ENCODE peak calls at places on chromosomes 13 and 19, in nine cellular contexts. J, X, A, T, V, O, W, F and Q are unnamed samples.

GRCh38 chr19:46828484-46828883 is 22.2 kb downstream of the AP2S1 start:
- DNase-seq in J (peak), X (peak), A (peak), T (no peak), V (no peak), O (no peak), W (no peak), F (peak), Q (no peak)

GRCh38 chr19:52662631-52663030 is 24.5 kb upstream of the ZNF83 start:
- DNase-seq in J (no peak), X (no peak), A (peak), T (no peak), V (peak), O (no peak), W (no peak), F (peak), Q (no peak)

GRCh38 chr19:7225741-7226140 is 68.5 kb downstream of the INSR start:
- DNase-seq in J (no peak), X (no peak), A (no peak), T (no peak), V (no peak), O (no peak), W (no peak), F (no peak), Q (no peak)

GRCh38 chr13:99974939-99975561 is 3.5 kb upstream of the ZIC5 start:
- DNase-seq in J (no peak), X (no peak), A (no peak), T (no peak), V (no peak), O (peak), W (no peak), F (no peak), Q (no peak)

GRCh38 chr13:111410232-111411021 is 90.0 kb downstream of the TEX29 start:
- DNase-seq in J (no peak), X (no peak), A (no peak), T (no peak), V (no peak), O (peak), W (no peak), F (no peak), Q (no peak)

GRCh38 chr13:83498486-83499190 is 383.6 kb downstream of the SLITRK1 start:
- DNase-seq in J (peak), X (peak), A (peak), T (no peak), V (no peak), O (no peak), W (no peak), F (peak), Q (no peak)

GRCh38 chr13:107271226-107271625 is 703.3 kb upstream of the ARGLU1 start:
- DNase-seq in J (peak), X (peak), A (peak), T (no peak), V (no peak), O (no peak), W (no peak), F (no peak), Q (no peak)

GRCh38 chr13:113920606-113921306 is 53.1 kb downstream of the C13orf46 start:
- DNase-seq in J (no peak), X (no peak), A (no peak), T (no peak), V (no peak), O (no peak), W (peak), F (no peak), Q (no peak)

GRCh38 chr19:47099576-47100050 is 14.0 kb downstream of the ZC3H4 start:
- DNase-seq in J (no peak), X (no peak), A (no peak), T (no peak), V (no peak), O (no peak), W (no peak), F (no peak), Q (no peak)

GRCh38 chr13:27411393-27411792 is 13.0 kb upstream of the GTF3A start:
- DNase-seq in J (no peak), X (no peak), A (no peak), T (no peak), V (no peak), O (no peak), W (no peak), F (no peak), Q (no peak)

GRCh38 chr19:1837222-1837565 is 11.1 kb downstream of the REXO1 start:
- DNase-seq in J (no peak), X (no peak), A (no peak), T (no peak), V (no peak), O (no peak), W (no peak), F (no peak), Q (no peak)

GRCh38 chr19:39178296-39179006 is 18.3 kb upstream of the NCCRP1 start:
- DNase-seq in J (no peak), X (no peak), A (no peak), T (no peak), V (no peak), O (no peak), W (no peak), F (no peak), Q (no peak)
- H3K4me3 ChIP-seq in J (no peak), X (no peak), A (no peak), T (no peak), V (no peak), O (no peak), W (no peak), F (no peak), Q (no peak)

GRCh38 chr19:40393894-40394815 is 4.2 kb upstream of the HIPK4 start:
- DNase-seq in J (no peak), X (no peak), A (no peak), T (no peak), V (no peak), O (no peak), W (no peak), F (no peak), Q (no peak)
- TF ChIP-seq CTCF in J (no peak), X (no peak), A (no peak), T (no peak), V (no peak), O (no peak), W (no peak), F (no peak), Q (no peak)

DNA sequence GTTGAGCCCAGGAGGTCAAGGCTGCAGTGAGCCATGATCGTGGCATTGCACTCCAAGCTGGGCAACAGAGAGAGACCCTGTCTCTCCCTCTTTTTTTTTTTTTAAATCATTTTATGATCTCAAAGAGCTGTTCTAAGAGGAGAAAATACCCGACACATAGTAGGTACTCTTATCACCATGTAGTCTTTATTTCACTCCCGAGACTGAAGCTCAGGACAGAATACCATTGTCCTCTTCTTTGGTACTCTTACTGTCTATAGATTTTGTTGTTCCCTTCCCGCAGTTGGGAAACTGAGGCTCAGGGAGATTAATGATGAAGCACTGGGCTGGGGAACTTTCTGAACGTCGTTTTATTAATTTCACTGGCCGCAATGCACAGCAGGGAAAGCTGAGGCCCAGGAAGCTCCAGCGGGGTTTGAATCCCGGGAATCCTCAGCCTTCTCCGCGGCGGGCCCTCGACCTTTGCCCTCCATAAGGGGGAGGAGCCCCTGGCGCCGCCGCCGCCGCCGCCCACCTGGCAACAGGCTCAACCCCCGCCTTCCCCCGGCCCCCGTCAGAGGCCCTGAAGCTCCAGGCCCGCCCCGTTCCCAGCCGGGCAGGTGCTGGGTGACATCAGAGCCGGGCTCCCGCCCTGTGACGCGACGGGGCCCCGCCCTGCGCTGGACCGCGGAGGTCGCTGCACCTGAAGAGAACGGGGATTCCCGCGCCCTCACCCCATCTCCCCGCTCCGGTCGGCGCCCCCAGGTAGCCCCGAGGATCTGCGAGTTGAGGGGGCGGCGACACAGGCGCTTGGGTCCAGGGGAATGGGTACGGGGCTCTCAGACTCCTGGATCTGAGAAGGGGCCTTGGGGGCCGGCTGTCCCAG is 1.6 kb downstream of the MYH14 start:
- DNase-seq in J (no peak), X (no peak), A (peak), T (peak), V (peak), O (peak), W (peak), F (no peak), Q (no peak)
- H3K4me3 ChIP-seq in J (no peak), X (no peak), A (peak), T (peak), V (peak), O (peak), W (peak), F (no peak), Q (no peak)

GRCh38 chr13:75869981-75870380 is 233.9 kb downstream of the LMO7 start:
- DNase-seq in J (no peak), X (no peak), A (no peak), T (no peak), V (no peak), O (no peak), W (no peak), F (no peak), Q (no peak)

GRCh38 chr13:75871059-75871458 is 234.9 kb downstream of the LMO7 start:
- DNase-seq in J (no peak), X (peak), A (no peak), T (no peak), V (no peak), O (no peak), W (no peak), F (peak), Q (no peak)

GRCh38 chr13:75872970-75873369 is 236.8 kb downstream of the LMO7 start:
- DNase-seq in J (no peak), X (no peak), A (no peak), T (no peak), V (no peak), O (no peak), W (no peak), F (no peak), Q (no peak)

GRCh38 chr13:75867718-75868117 is 231.6 kb downstream of the LMO7 start:
- DNase-seq in J (no peak), X (no peak), A (no peak), T (no peak), V (no peak), O (no peak), W (no peak), F (no peak), Q (no peak)

DNA sequence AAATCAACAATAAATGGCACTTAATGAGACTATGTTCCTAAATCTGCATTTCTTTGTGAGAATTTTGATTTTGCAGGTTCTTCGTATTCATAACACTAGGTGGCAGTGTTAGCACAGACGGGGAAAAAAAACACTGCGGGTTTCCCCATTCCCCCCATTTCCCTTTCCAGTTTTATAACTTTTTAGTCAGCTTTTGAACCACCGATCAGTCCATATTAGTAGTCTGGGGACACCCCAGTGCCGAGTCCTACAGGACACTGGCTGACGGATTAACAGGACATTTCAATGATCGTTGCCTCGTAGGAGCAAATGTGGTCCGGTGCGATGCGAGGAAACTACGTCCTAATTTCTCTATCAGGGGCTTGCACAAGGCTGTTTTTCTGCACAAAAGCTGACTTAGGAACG is 234.3 kb downstream of the LMO7 start:
- DNase-seq in J (peak), X (peak), A (peak), T (no peak), V (peak), O (no peak), W (no peak), F (peak), Q (no peak)
- TF ChIP-seq CTCF in J (peak), X (peak), A (peak), T (peak), V (peak), O (peak), W (no peak), F (peak), Q (peak)

GRCh38 chr19:39145180-39145953 is 19.8 kb downstream of the PAK4 start:
- DNase-seq in J (no peak), X (no peak), A (no peak), T (no peak), V (peak), O (peak), W (no peak), F (peak), Q (no peak)
- H3K4me3 ChIP-seq in J (no peak), X (no peak), A (no peak), T (peak), V (no peak), O (no peak), W (no peak), F (no peak), Q (no peak)

GRCh38 chr19:5603626-5604025 is 18.9 kb downstream of the SAFB2 start:
- DNase-seq in J (no peak), X (no peak), A (no peak), T (no peak), V (no peak), O (no peak), W (no peak), F (no peak), Q (no peak)
- TF ChIP-seq CTCF in J (no peak), X (no peak), A (no peak), T (no peak), V (no peak), O (no peak), W (no peak), F (no peak), Q (no peak)

DNA sequence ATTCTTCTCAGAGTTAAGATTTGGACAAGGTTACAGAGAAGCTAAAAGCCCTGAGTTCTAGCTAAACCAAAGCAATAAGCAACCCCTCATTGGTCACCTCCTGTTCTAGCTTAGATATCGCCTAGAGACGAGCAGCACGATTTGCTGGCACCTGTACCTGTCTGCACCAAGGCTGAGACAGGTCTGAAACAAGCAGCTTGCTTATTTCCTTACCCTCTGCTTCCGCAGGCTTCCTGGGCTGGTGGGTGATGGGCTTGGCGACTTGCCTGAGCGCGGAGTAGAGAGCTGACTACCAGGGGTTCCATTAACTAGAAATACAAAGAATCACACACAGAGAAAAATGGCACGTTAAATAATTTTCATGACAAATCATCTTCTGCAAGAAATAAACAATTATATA is 276.9 kb downstream of the DCLK1 start:
- DNase-seq in J (no peak), X (no peak), A (no peak), T (no peak), V (no peak), O (no peak), W (no peak), F (no peak), Q (no peak)
- H3K4me3 ChIP-seq in J (no peak), X (no peak), A (no peak), T (no peak), V (no peak), O (no peak), W (no peak), F (no peak), Q (no peak)

GRCh38 chr13:23960566-23961156 is 63.4 kb upstream of the C1QTNF9B start:
- DNase-seq in J (peak), X (peak), A (peak), T (no peak), V (peak), O (no peak), W (no peak), F (peak), Q (no peak)
- TF ChIP-seq CTCF in J (peak), X (peak), A (peak), T (peak), V (peak), O (peak), W (no peak), F (peak), Q (peak)

DNA sequence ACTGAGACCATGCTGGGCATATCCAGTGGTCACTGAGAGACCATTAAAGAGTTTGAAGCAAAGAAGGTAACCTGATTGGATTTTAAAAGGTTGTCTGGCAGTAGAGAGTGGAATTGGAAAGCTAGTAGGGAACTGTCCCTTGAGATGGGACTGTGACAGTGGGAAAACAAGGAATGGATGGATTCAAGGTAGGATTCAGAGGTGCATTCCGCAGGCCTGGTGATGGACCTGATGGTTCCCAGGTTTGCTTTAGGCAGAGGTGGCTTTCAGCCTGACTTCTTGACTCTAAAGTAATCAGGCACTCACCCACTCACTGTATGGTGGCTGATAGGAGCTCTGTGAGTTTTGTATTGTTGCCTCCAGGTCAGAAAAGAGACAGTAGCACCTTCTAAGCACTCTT is 73.0 kb downstream of the DHRS12 start:
- DNase-seq in J (no peak), X (no peak), A (no peak), T (no peak), V (no peak), O (no peak), W (no peak), F (no peak), Q (no peak)
- H3K4me3 ChIP-seq in J (no peak), X (no peak), A (no peak), T (no peak), V (no peak), O (no peak), W (no peak), F (no peak), Q (no peak)

DNA sequence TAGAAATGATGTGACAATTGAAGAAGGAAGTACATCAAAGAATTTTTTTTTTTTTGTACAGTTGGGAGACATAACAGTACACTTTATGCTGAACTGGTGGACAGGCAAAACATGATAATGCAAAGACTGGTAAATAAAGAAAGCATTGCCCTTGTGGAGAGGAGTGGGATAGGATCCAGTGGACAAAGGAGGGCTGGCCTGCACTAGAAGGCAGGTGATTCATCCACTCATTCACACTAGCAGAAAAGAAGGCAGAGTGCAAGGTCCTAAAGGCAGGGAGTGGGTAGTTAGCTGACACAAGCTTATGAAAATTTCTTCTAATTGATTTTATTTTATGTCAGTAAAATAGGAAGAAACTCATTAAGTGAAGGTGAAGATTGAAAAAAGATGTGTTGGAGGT is 17.6 kb upstream of the NALCN start:
- DNase-seq in J (no peak), X (peak), A (peak), T (no peak), V (no peak), O (no peak), W (no peak), F (no peak), Q (no peak)
- TF ChIP-seq CTCF in J (no peak), X (no peak), A (no peak), T (no peak), V (no peak), O (no peak), W (no peak), F (no peak), Q (no peak)